ENCODE peak calls at places on chromosome 14, in six cellular contexts. One of them, this sample, is unnamed.

GRCh38 chr14:88189040-88189839 is 133.8 kb downstream of the KCNK10 start:
- DNase-seq in T-helper 2 cell: no peak
- DNase-seq in AG08396: peak; percentile 81
- DNase-seq in activated CD4-positive, alpha-beta T cell treated with anti-CD3 and anti-CD28 coated beads, Interleukin-2, amount 50 U/mL, for 48 hours: peak; percentile 60
- DNase-seq in thoracic aorta: peak; percentile 16
- DNase-seq in NCI-H1694: peak; percentile 97
- DNase-seq in this sample: peak; percentile 48

GRCh38 chr14:38207830-38208815 is at the start of gene SSTR1:
- DNase-seq in thoracic aorta: no peak
- DNase-seq in T-helper 2 cell: no peak
- DNase-seq in activated CD4-positive, alpha-beta T cell treated with anti-CD3 and anti-CD28 coated beads, Interleukin-2, amount 50 U/mL, for 48 hours: no peak
- DNase-seq in AG08396: peak; percentile 19
- DNase-seq in NCI-H1694: no peak
- DNase-seq in this sample: no peak

GRCh38 chr14:61051046-61051445 is 70.0 kb downstream of the SLC38A6 start:
- DNase-seq in T-helper 2 cell: no peak
- DNase-seq in NCI-H1694: no peak
- DNase-seq in activated CD4-positive, alpha-beta T cell treated with anti-CD3 and anti-CD28 coated beads, Interleukin-2, amount 50 U/mL, for 48 hours: no peak
- DNase-seq in thoracic aorta: no peak
- DNase-seq in AG08396: no peak
- DNase-seq in this sample: no peak

GRCh38 chr14:21025374-21026151 is 702 bp upstream of the NDRG2 start:
- DNase-seq in activated CD4-positive, alpha-beta T cell treated with anti-CD3 and anti-CD28 coated beads, Interleukin-2, amount 50 U/mL, for 48 hours: peak; percentile 14
- DNase-seq in thoracic aorta: no peak
- DNase-seq in AG08396: no peak
- DNase-seq in T-helper 2 cell: no peak
- DNase-seq in NCI-H1694: no peak
- DNase-seq in this sample: no peak

GRCh38 chr14:22972313-22972930 is 9.9 kb downstream of the AJUBA start:
- DNase-seq in AG08396: no peak
- DNase-seq in T-helper 2 cell: no peak
- DNase-seq in activated CD4-positive, alpha-beta T cell treated with anti-CD3 and anti-CD28 coated beads, Interleukin-2, amount 50 U/mL, for 48 hours: no peak
- DNase-seq in NCI-H1694: no peak
- DNase-seq in thoracic aorta: no peak
- DNase-seq in this sample: no peak

GRCh38 chr14:43090380-43090779 is 1416.7 kb downstream of the FSCB start:
- DNase-seq in AG08396: no peak
- DNase-seq in thoracic aorta: no peak
- DNase-seq in NCI-H1694: no peak
- DNase-seq in T-helper 2 cell: no peak
- DNase-seq in activated CD4-positive, alpha-beta T cell treated with anti-CD3 and anti-CD28 coated beads, Interleukin-2, amount 50 U/mL, for 48 hours: no peak
- DNase-seq in this sample: no peak

GRCh38 chr14:56145965-56146364 is 27.8 kb downstream of the PELI2 start:
- DNase-seq in thoracic aorta: no peak
- DNase-seq in NCI-H1694: peak; percentile 40
- DNase-seq in T-helper 2 cell: no peak
- DNase-seq in AG08396: no peak
- DNase-seq in activated CD4-positive, alpha-beta T cell treated with anti-CD3 and anti-CD28 coated beads, Interleukin-2, amount 50 U/mL, for 48 hours: no peak
- DNase-seq in this sample: peak; percentile 24

GRCh38 chr14:49139593-49139992 is 446.6 kb downstream of the RPS29 start:
- DNase-seq in thoracic aorta: no peak
- DNase-seq in activated CD4-positive, alpha-beta T cell treated with anti-CD3 and anti-CD28 coated beads, Interleukin-2, amount 50 U/mL, for 48 hours: no peak
- DNase-seq in NCI-H1694: no peak
- DNase-seq in AG08396: no peak
- DNase-seq in T-helper 2 cell: no peak
- DNase-seq in this sample: no peak

GRCh38 chr14:80572666-80573065 is 361.4 kb upstream of the DIO2 start:
- DNase-seq in AG08396: no peak
- DNase-seq in T-helper 2 cell: no peak
- DNase-seq in NCI-H1694: no peak
- DNase-seq in thoracic aorta: no peak
- DNase-seq in activated CD4-positive, alpha-beta T cell treated with anti-CD3 and anti-CD28 coated beads, Interleukin-2, amount 50 U/mL, for 48 hours: no peak
- DNase-seq in this sample: no peak

GRCh38 chr14:30620178-30620577 is 1.9 kb upstream of the SCFD1 start:
- DNase-seq in thoracic aorta: no peak
- DNase-seq in AG08396: peak; percentile 24
- DNase-seq in NCI-H1694: no peak
- DNase-seq in T-helper 2 cell: no peak
- DNase-seq in activated CD4-positive, alpha-beta T cell treated with anti-CD3 and anti-CD28 coated beads, Interleukin-2, amount 50 U/mL, for 48 hours: no peak
- DNase-seq in this sample: no peak

GRCh38 chr14:59425322-59425945 is 39.7 kb downstream of the GPR135 start:
- DNase-seq in activated CD4-positive, alpha-beta T cell treated with anti-CD3 and anti-CD28 coated beads, Interleukin-2, amount 50 U/mL, for 48 hours: no peak
- DNase-seq in NCI-H1694: no peak
- DNase-seq in thoracic aorta: no peak
- DNase-seq in T-helper 2 cell: no peak
- DNase-seq in AG08396: no peak
- DNase-seq in this sample: no peak

GRCh38 chr14:71243697-71244096 is 336.4 kb downstream of the PCNX1 start:
- DNase-seq in NCI-H1694: no peak
- DNase-seq in AG08396: peak; percentile 52
- DNase-seq in thoracic aorta: no peak
- DNase-seq in activated CD4-positive, alpha-beta T cell treated with anti-CD3 and anti-CD28 coated beads, Interleukin-2, amount 50 U/mL, for 48 hours: no peak
- DNase-seq in T-helper 2 cell: no peak
- DNase-seq in this sample: no peak